ENCODE peak calls at places on chromosomes 11 and 22, in seven cellular contexts. Y is NCI-H774; J is left colon; H is stimulated activated CD4-positive, alpha-beta T cell treated with anti-CD3 and anti-CD28 coated beads, Interleukin-15, amount 100 ng/mL, for 1 hour; G is head of caudate nucleus; W is stimulated activated CD8-positive, alpha-beta memory T cell treated with anti-CD3 and anti-CD28 coated beads, Interleukin-15, amount 100 ng/mL, for 24 hours; Z is GM06990. Q is an unnamed sample.

GRCh38 chr22:36819112-36819511 is 2.3 kb upstream of the PVALB start:
- DNase-seq in Y (no peak), J (no peak), H (no peak), G (no peak), W (no peak), Z (no peak), Q (no peak)

GRCh38 chr22:50198624-50199017 is 2.2 kb upstream of the SELENOO start:
- DNase-seq in Y (no peak), J (no peak), H (no peak), G (no peak), W (no peak), Z (no peak), Q (no peak)

GRCh38 chr22:40552070-40552469 is 84.4 kb downstream of the MRTFA start:
- DNase-seq in Y (no peak), J (no peak), H (no peak), G (no peak), W (no peak), Z (no peak), Q (no peak)

GRCh38 chr11:48096588-48097525 is 116.5 kb downstream of the PTPRJ start:
- DNase-seq in Y (no peak), J (no peak), H (no peak), G (no peak), W (no peak), Z (no peak), Q (no peak)

GRCh38 chr22:39960791-39961746 is 872 bp downstream of the TMA7B start:
- DNase-seq in Y (no peak), J (peak), H (peak), G (no peak), W (no peak), Z (peak), Q (no peak)

GRCh38 chr22:17198188-17199130 is 20.8 kb downstream of the ADA2 start:
- DNase-seq in Y (peak), J (no peak), H (no peak), G (peak), W (no peak), Z (no peak), Q (no peak)

GRCh38 chr22:45804986-45805325 is 133.3 kb downstream of the ATXN10 start:
- DNase-seq in Y (no peak), J (no peak), H (no peak), G (no peak), W (no peak), Z (no peak), Q (no peak)

GRCh38 chr11:65471410-65471762 is 27.5 kb upstream of the MALAT1 start:
- DNase-seq in Y (peak), J (peak), H (no peak), G (peak), W (no peak), Z (no peak), Q (no peak)

GRCh38 chr11:68021167-68021787 is 9.2 kb upstream of the NDUFS8 start:
- DNase-seq in Y (no peak), J (no peak), H (no peak), G (no peak), W (no peak), Z (no peak), Q (no peak)

GRCh38 chr11:118065375-118065774 is 11.5 kb upstream of the TMPRSS4 start:
- DNase-seq in Y (no peak), J (no peak), H (no peak), G (no peak), W (no peak), Z (no peak), Q (no peak)

GRCh38 chr22:39995346-39996252 is 845 bp downstream of the FAM83F start:
- DNase-seq in Y (no peak), J (no peak), H (no peak), G (no peak), W (no peak), Z (no peak), Q (no peak)

GRCh38 chr22:47495102-47495501 is 732.7 kb downstream of the TBC1D22A start:
- DNase-seq in Y (no peak), J (no peak), H (no peak), G (no peak), W (no peak), Z (no peak), Q (no peak)

GRCh38 chr11:19512621-19513020 is 200.0 kb upstream of the NAV2 start:
- DNase-seq in Y (no peak), J (no peak), H (no peak), G (no peak), W (no peak), Z (no peak), Q (no peak)

GRCh38 chr11:64722141-64723050 is 601 bp downstream of the NRXN2 start:
- DNase-seq in Y (no peak), J (no peak), H (no peak), G (no peak), W (no peak), Z (no peak), Q (no peak)

GRCh38 chr11:65055538-65055937 is 2.8 kb downstream of the NAALADL1 start:
- DNase-seq in Y (no peak), J (no peak), H (no peak), G (no peak), W (no peak), Z (no peak), Q (no peak)

GRCh38 chr11:47175746-47176327 is 842 bp downstream of the ARFGAP2 start:
- DNase-seq in Y (no peak), J (no peak), H (no peak), G (no peak), W (no peak), Z (no peak), Q (no peak)

GRCh38 chr11:134356656-134357544 is 25.1 kb downstream of the GLB1L2 start:
- DNase-seq in Y (no peak), J (peak), H (no peak), G (no peak), W (no peak), Z (no peak), Q (no peak)

GRCh38 chr11:1776331-1776851 is 12.7 kb upstream of the CTSD start:
- DNase-seq in Y (no peak), J (no peak), H (no peak), G (no peak), W (no peak), Z (no peak), Q (no peak)

GRCh38 chr11:108933630-108934029 is 268.8 kb downstream of the DDX10 start:
- DNase-seq in Y (no peak), J (no peak), H (no peak), G (no peak), W (no peak), Z (no peak), Q (no peak)

GRCh38 chr11:46693597-46694012 is 6.8 kb downstream of the ARHGAP1 start:
- DNase-seq in Y (no peak), J (no peak), H (no peak), G (no peak), W (no peak), Z (no peak), Q (no peak)

GRCh38 chr11:30984442-30984816 is 385.1 kb downstream of the DCDC1 start:
- DNase-seq in Y (no peak), J (no peak), H (no peak), G (no peak), W (no peak), Z (no peak), Q (no peak)

GRCh38 chr11:61832758-61833157 is 4.7 kb downstream of the FADS2 start:
- DNase-seq in Y (no peak), J (no peak), H (no peak), G (no peak), W (no peak), Z (no peak), Q (no peak)

GRCh38 chr22:35631597-35631996 is 14.5 kb upstream of the MB start:
- DNase-seq in Y (no peak), J (no peak), H (peak), G (no peak), W (no peak), Z (no peak), Q (no peak)

GRCh38 chr11:128532016-128532570 is 55.3 kb downstream of the ETS1 start:
- DNase-seq in Y (no peak), J (no peak), H (no peak), G (peak), W (no peak), Z (no peak), Q (no peak)

GRCh38 chr11:94650756-94651155 is 83.6 kb downstream of the PIWIL4 start:
- DNase-seq in Y (no peak), J (peak), H (no peak), G (peak), W (no peak), Z (no peak), Q (no peak)

GRCh38 chr22:44158766-44159165 is 22.0 kb upstream of the PARVG start:
- DNase-seq in Y (no peak), J (no peak), H (no peak), G (no peak), W (no peak), Z (no peak), Q (no peak)

GRCh38 chr11:2547806-2548205 is 103.0 kb downstream of the KCNQ1 start:
- DNase-seq in Y (no peak), J (peak), H (no peak), G (no peak), W (no peak), Z (no peak), Q (no peak)

GRCh38 chr22:19654338-19654922 is 59.9 kb upstream of the SEPTIN5 start:
- DNase-seq in Y (no peak), J (no peak), H (no peak), G (no peak), W (no peak), Z (no peak), Q (no peak)

GRCh38 chr11:14384338-14384737 is 25.4 kb upstream of the RRAS2 start:
- DNase-seq in Y (no peak), J (no peak), H (no peak), G (no peak), W (no peak), Z (no peak), Q (no peak)

GRCh38 chr22:29938285-29938693 is 55.3 kb downstream of the MTMR3 start:
- DNase-seq in Y (no peak), J (no peak), H (no peak), G (no peak), W (no peak), Z (peak), Q (no peak)

GRCh38 chr22:33049125-33049729 is 9.0 kb downstream of the SYN3 start:
- DNase-seq in Y (no peak), J (peak), H (peak), G (peak), W (peak), Z (no peak), Q (peak)

GRCh38 chr22:32123657-32124056 is 35.4 kb downstream of the C22orf42 start:
- DNase-seq in Y (no peak), J (no peak), H (no peak), G (no peak), W (no peak), Z (no peak), Q (no peak)

GRCh38 chr22:21622624-21623401 is 7.0 kb downstream of the YDJC start:
- DNase-seq in Y (no peak), J (no peak), H (no peak), G (no peak), W (no peak), Z (no peak), Q (no peak)

GRCh38 chr11:76598426-76598839 is 72.1 kb downstream of the LRRC32 start:
- DNase-seq in Y (no peak), J (no peak), H (no peak), G (peak), W (no peak), Z (no peak), Q (no peak)

Q was measured in NCI-H1048.